ENCODE peak calls at places on chromosomes 6 and 20, in ten cellular contexts. One of them, this sample, is unnamed.

GRCh38 chr20:10338781-10339180 is 95.2 kb downstream of the MKKS start:
- DNase-seq in NCI-H345: no peak
- DNase-seq in activated CD8-positive, alpha-beta memory T cell treated with anti-CD3 and anti-CD28 coated beads for 48 hours: no peak
- DNase-seq in amniotic stem cell: no peak
- DNase-seq in EL: no peak
- DNase-seq in neuronal stem cell: no peak
- DNase-seq in progenitor cell of endocrine pancreas: no peak
- DNase-seq in H1: no peak
- DNase-seq in GM23338: no peak
- DNase-seq in RWPE1: no peak
- DNase-seq in this sample: no peak

GRCh38 chr6:127972815-127973214 is 72.0 kb upstream of the THEMIS start:
- DNase-seq in RWPE1: no peak
- DNase-seq in H1: no peak
- DNase-seq in progenitor cell of endocrine pancreas: no peak
- DNase-seq in NCI-H345: no peak
- DNase-seq in GM23338: no peak
- DNase-seq in activated CD8-positive, alpha-beta memory T cell treated with anti-CD3 and anti-CD28 coated beads for 48 hours: no peak
- DNase-seq in EL: peak; percentile 30
- DNase-seq in amniotic stem cell: no peak
- DNase-seq in neuronal stem cell: no peak
- DNase-seq in this sample: no peak

GRCh38 chr20:51661609-51662178 is 106.5 kb downstream of the ATP9A start:
- DNase-seq in H1: no peak
- DNase-seq in amniotic stem cell: no peak
- DNase-seq in EL: peak; percentile 39
- DNase-seq in progenitor cell of endocrine pancreas: no peak
- DNase-seq in activated CD8-positive, alpha-beta memory T cell treated with anti-CD3 and anti-CD28 coated beads for 48 hours: peak; percentile 8
- DNase-seq in GM23338: no peak
- DNase-seq in RWPE1: peak; percentile 67
- DNase-seq in neuronal stem cell: no peak
- DNase-seq in NCI-H345: no peak
- DNase-seq in this sample: peak; percentile 42

GRCh38 chr6:166877906-166878305 is 78.4 kb downstream of the RNASET2 start:
- DNase-seq in amniotic stem cell: no peak
- DNase-seq in NCI-H345: no peak
- DNase-seq in EL: no peak
- DNase-seq in GM23338: no peak
- DNase-seq in neuronal stem cell: no peak
- DNase-seq in H1: no peak
- DNase-seq in progenitor cell of endocrine pancreas: no peak
- DNase-seq in RWPE1: no peak
- DNase-seq in activated CD8-positive, alpha-beta memory T cell treated with anti-CD3 and anti-CD28 coated beads for 48 hours: no peak
- DNase-seq in this sample: no peak

GRCh38 chr20:46057856-46058655 is 29.0 kb downstream of the SLC12A5 start:
- DNase-seq in H1: no peak
- DNase-seq in NCI-H345: no peak
- DNase-seq in progenitor cell of endocrine pancreas: peak; percentile 21
- DNase-seq in RWPE1: peak; percentile 32
- DNase-seq in amniotic stem cell: no peak
- DNase-seq in activated CD8-positive, alpha-beta memory T cell treated with anti-CD3 and anti-CD28 coated beads for 48 hours: no peak
- DNase-seq in EL: peak; percentile 45
- DNase-seq in GM23338: peak; percentile 93
- DNase-seq in neuronal stem cell: peak; percentile 45
- DNase-seq in this sample: peak; percentile 33

GRCh38 chr6:48490658-48491057 is 379.7 kb upstream of the PTCHD4 start:
- DNase-seq in EL: no peak
- DNase-seq in RWPE1: no peak
- DNase-seq in GM23338: no peak
- DNase-seq in progenitor cell of endocrine pancreas: no peak
- DNase-seq in amniotic stem cell: no peak
- DNase-seq in neuronal stem cell: no peak
- DNase-seq in activated CD8-positive, alpha-beta memory T cell treated with anti-CD3 and anti-CD28 coated beads for 48 hours: no peak
- DNase-seq in H1: no peak
- DNase-seq in NCI-H345: no peak
- DNase-seq in this sample: no peak

GRCh38 chr20:53926428-53927028 is 143.9 kb downstream of the BCAS1 start:
- DNase-seq in RWPE1: peak; percentile 99
- DNase-seq in activated CD8-positive, alpha-beta memory T cell treated with anti-CD3 and anti-CD28 coated beads for 48 hours: no peak
- DNase-seq in progenitor cell of endocrine pancreas: no peak
- DNase-seq in H1: no peak
- DNase-seq in GM23338: no peak
- DNase-seq in amniotic stem cell: peak; percentile 56
- DNase-seq in EL: peak; percentile 90
- DNase-seq in neuronal stem cell: no peak
- DNase-seq in NCI-H345: no peak
- DNase-seq in this sample: peak; percentile 91

GRCh38 chr6:69796081-69796626 is 656 bp downstream of the LMBRD1 start:
- DNase-seq in RWPE1: peak; percentile 67
- DNase-seq in progenitor cell of endocrine pancreas: no peak
- DNase-seq in amniotic stem cell: no peak
- DNase-seq in EL: peak; percentile 22
- DNase-seq in NCI-H345: peak; percentile 77
- DNase-seq in activated CD8-positive, alpha-beta memory T cell treated with anti-CD3 and anti-CD28 coated beads for 48 hours: no peak
- DNase-seq in neuronal stem cell: no peak
- DNase-seq in GM23338: peak; percentile 87
- DNase-seq in H1: no peak
- DNase-seq in this sample: no peak

GRCh38 chr6:134374486-134374885 is 56.6 kb upstream of the SGK1 start:
- DNase-seq in neuronal stem cell: no peak
- DNase-seq in activated CD8-positive, alpha-beta memory T cell treated with anti-CD3 and anti-CD28 coated beads for 48 hours: no peak
- DNase-seq in RWPE1: no peak
- DNase-seq in H1: no peak
- DNase-seq in progenitor cell of endocrine pancreas: no peak
- DNase-seq in EL: peak; percentile 61
- DNase-seq in amniotic stem cell: no peak
- DNase-seq in GM23338: no peak
- DNase-seq in NCI-H345: no peak
- DNase-seq in this sample: no peak

GRCh38 chr6:41497994-41498393 is 48.2 kb upstream of the FOXP4 start:
- DNase-seq in amniotic stem cell: no peak
- DNase-seq in EL: peak; percentile 36
- DNase-seq in activated CD8-positive, alpha-beta memory T cell treated with anti-CD3 and anti-CD28 coated beads for 48 hours: no peak
- DNase-seq in progenitor cell of endocrine pancreas: no peak
- DNase-seq in GM23338: no peak
- DNase-seq in H1: no peak
- DNase-seq in NCI-H345: no peak
- DNase-seq in neuronal stem cell: no peak
- DNase-seq in RWPE1: no peak
- DNase-seq in this sample: no peak

GRCh38 chr6:46704562-46704961 is 16.9 kb downstream of the TDRD6 start:
- DNase-seq in amniotic stem cell: no peak
- DNase-seq in GM23338: peak; percentile 48
- DNase-seq in activated CD8-positive, alpha-beta memory T cell treated with anti-CD3 and anti-CD28 coated beads for 48 hours: no peak
- DNase-seq in NCI-H345: peak; percentile 40
- DNase-seq in EL: peak; percentile 12
- DNase-seq in progenitor cell of endocrine pancreas: no peak
- DNase-seq in neuronal stem cell: no peak
- DNase-seq in H1: no peak
- DNase-seq in RWPE1: peak; percentile 28
- DNase-seq in this sample: peak; percentile 8

GRCh38 chr6:5094327-5094726 is 9.2 kb downstream of the PPP1R3G start:
- DNase-seq in NCI-H345: no peak
- DNase-seq in H1: no peak
- DNase-seq in amniotic stem cell: peak; percentile 82
- DNase-seq in GM23338: no peak
- DNase-seq in EL: peak; percentile 89
- DNase-seq in RWPE1: no peak
- DNase-seq in progenitor cell of endocrine pancreas: no peak
- DNase-seq in neuronal stem cell: no peak
- DNase-seq in activated CD8-positive, alpha-beta memory T cell treated with anti-CD3 and anti-CD28 coated beads for 48 hours: no peak
- DNase-seq in this sample: peak; percentile 92

GRCh38 chr6:144110210-144110609 is 14.8 kb upstream of the SF3B5 start:
- DNase-seq in activated CD8-positive, alpha-beta memory T cell treated with anti-CD3 and anti-CD28 coated beads for 48 hours: no peak
- DNase-seq in progenitor cell of endocrine pancreas: no peak
- DNase-seq in H1: no peak
- DNase-seq in amniotic stem cell: no peak
- DNase-seq in RWPE1: no peak
- DNase-seq in EL: no peak
- DNase-seq in neuronal stem cell: no peak
- DNase-seq in GM23338: no peak
- DNase-seq in NCI-H345: no peak
- DNase-seq in this sample: no peak

GRCh38 chr20:12744026-12744425 is 264.7 kb upstream of the SPTLC3 start:
- DNase-seq in RWPE1: no peak
- DNase-seq in activated CD8-positive, alpha-beta memory T cell treated with anti-CD3 and anti-CD28 coated beads for 48 hours: no peak
- DNase-seq in progenitor cell of endocrine pancreas: no peak
- DNase-seq in GM23338: no peak
- DNase-seq in amniotic stem cell: no peak
- DNase-seq in H1: no peak
- DNase-seq in EL: no peak
- DNase-seq in NCI-H345: no peak
- DNase-seq in neuronal stem cell: no peak
- DNase-seq in this sample: no peak

GRCh38 chr6:30213999-30214982 is 1.1 kb upstream of the TRIM26 start:
- DNase-seq in neuronal stem cell: peak; percentile 46
- DNase-seq in progenitor cell of endocrine pancreas: peak; percentile 30
- DNase-seq in NCI-H345: peak; percentile 66
- DNase-seq in GM23338: peak; percentile 77
- DNase-seq in amniotic stem cell: peak; percentile 34
- DNase-seq in EL: peak; percentile 83
- DNase-seq in H1: no peak
- DNase-seq in RWPE1: peak; percentile 54
- DNase-seq in activated CD8-positive, alpha-beta memory T cell treated with anti-CD3 and anti-CD28 coated beads for 48 hours: peak; percentile 63
- DNase-seq in this sample: peak; percentile 85

GRCh38 chr6:27133281-27134227 is 113.9 kb upstream of the PRSS16 start:
- DNase-seq in RWPE1: no peak
- DNase-seq in progenitor cell of endocrine pancreas: peak; percentile 56
- DNase-seq in EL: peak; percentile 78
- DNase-seq in H1: no peak
- DNase-seq in NCI-H345: peak; percentile 58
- DNase-seq in GM23338: peak; percentile 76
- DNase-seq in activated CD8-positive, alpha-beta memory T cell treated with anti-CD3 and anti-CD28 coated beads for 48 hours: no peak
- DNase-seq in neuronal stem cell: no peak
- DNase-seq in amniotic stem cell: peak; percentile 82
- DNase-seq in this sample: peak; percentile 80

GRCh38 chr6:42224222-42225042 is 6.8 kb upstream of the MRPS10 start:
- DNase-seq in progenitor cell of endocrine pancreas: no peak
- DNase-seq in NCI-H345: no peak
- DNase-seq in neuronal stem cell: no peak
- DNase-seq in activated CD8-positive, alpha-beta memory T cell treated with anti-CD3 and anti-CD28 coated beads for 48 hours: no peak
- DNase-seq in amniotic stem cell: peak; percentile 54
- DNase-seq in EL: peak; percentile 91
- DNase-seq in RWPE1: peak; percentile 79
- DNase-seq in GM23338: no peak
- DNase-seq in H1: no peak
- DNase-seq in this sample: peak; percentile 88

This sample was measured in fibroblast of villous mesenchyme.